ENCODE peak calls at places on chromosomes 12 and 14, in nine cellular contexts. L, C, Y, U, Q, F, O, J and R are unnamed samples. For H3K9me3, the result is how much of the 10 kb centered on the place peaks cover.

GRCh38 chr14:52354257-52354656 is 40.1 kb downstream of the PTGER2 start:
- DNase-seq in U (no peak), L (no peak), F (no peak), J (no peak), Q (no peak), Y (no peak), C (no peak), O (no peak), R (no peak)

GRCh38 chr12:25518512-25518911 is 34.6 kb downstream of the LMNTD1 start:
- DNase-seq in F (no peak), J (no peak), L (no peak), O (no peak), Y (no peak), U (peak), Q (no peak), C (no peak), R (no peak)

GRCh38 chr14:73610692-73611091 is 1.6 kb upstream of the ACOT6 start:
- DNase-seq in U (peak), C (no peak), O (peak), Y (no peak), F (no peak), J (no peak), Q (no peak), L (no peak), R (no peak)

GRCh38 chr12:15602051-15602672 is 187.0 kb downstream of the EPS8 start:
- DNase-seq in O (no peak), F (no peak), L (no peak), J (no peak), Y (no peak), C (no peak), Q (no peak), U (peak), R (no peak)

GRCh38 chr14:100582496-100583165 is 4.6 kb downstream of the BEGAIN start:
- DNase-seq in C (no peak), L (no peak), O (no peak), F (no peak), U (no peak), Y (no peak), J (no peak), Q (no peak), R (peak)

GRCh38 chr12:102528111-102528510 is 47.7 kb upstream of the IGF1 start:
- DNase-seq in U (peak), F (no peak), C (no peak), L (no peak), Y (no peak), Q (no peak), J (no peak), O (no peak), R (no peak)

GRCh38 chr14:33676135-33676566 is 274.7 kb downstream of the EGLN3 start:
- DNase-seq in J (peak), U (no peak), Q (peak), O (peak), L (peak), Y (peak), C (no peak), F (no peak), R (peak)

GRCh38 chr12:110135012-110135411 is 10.9 kb downstream of the IFT81 start:
- DNase-seq in L (peak), Q (no peak), Y (no peak), F (peak), C (no peak), O (no peak), J (no peak), U (peak), R (no peak)

GRCh38 chr14:68306934-68307758 is 485.7 kb downstream of the ZFP36L1 start:
- DNase-seq in L (no peak), F (no peak), J (no peak), C (peak), Q (peak), U (peak), Y (peak), O (no peak), R (no peak)

GRCh38 chr12:45435945-45436710 is 220.2 kb downstream of the ANO6 start:
- DNase-seq in L (no peak), F (no peak), U (no peak), Q (peak), C (no peak), O (no peak), Y (no peak), J (no peak), R (no peak)

GRCh38 chr14:66240112-66240511 is 246.1 kb upstream of the CCDC196 start:
- DNase-seq in Q (no peak), U (no peak), Y (no peak), O (no peak), C (no peak), L (no peak), F (no peak), J (no peak), R (no peak)

GRCh38 chr12:113422030-113422900 is at the start of gene SDSL:
- DNase-seq in J (peak), U (peak), Y (peak), L (peak), Q (peak), O (peak), F (peak), C (peak), R (peak)
- TF ChIP-seq POLR2A in J (no peak), U (no peak), Y (peak), L (peak), Q (peak), O (no peak), F (no peak), C (no peak), R (no peak)

DNA sequence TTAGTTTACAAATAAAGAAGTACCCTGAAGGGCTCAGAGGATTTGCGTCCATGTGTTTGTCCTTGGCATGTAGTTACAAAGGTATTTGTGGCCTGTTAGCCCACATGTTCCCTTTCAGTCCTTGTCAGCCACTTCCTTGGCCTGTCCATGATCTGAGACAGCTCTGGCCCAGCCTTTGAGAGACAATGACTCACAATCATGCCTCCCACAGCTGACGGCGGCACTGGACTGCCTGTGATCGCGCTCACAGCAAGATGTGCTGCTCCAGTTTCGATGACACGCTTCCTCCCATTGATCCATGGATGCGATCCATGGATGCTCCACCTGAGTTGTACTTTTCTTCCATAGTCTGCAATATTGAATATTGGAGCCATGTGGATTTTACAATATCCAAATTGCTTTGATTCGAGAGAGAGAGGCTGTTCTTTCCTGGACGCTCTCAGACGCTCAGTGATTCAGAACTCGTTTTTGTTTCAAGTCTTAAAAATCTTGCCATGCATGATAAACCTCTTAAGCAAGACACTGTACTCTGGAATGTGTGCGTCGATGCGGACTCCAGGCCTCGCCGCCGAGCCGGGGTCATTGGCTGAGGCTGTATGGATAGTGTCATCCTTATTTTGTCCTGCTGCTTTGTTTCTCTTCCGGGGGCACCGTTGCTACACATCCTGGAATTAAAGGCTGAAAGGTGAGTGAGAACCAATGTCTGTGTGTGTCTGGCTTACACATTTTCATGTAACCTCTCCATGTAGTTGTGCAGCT is 220.1 kb downstream of the GLT1D1 start:
- DNase-seq in O (no peak), L (no peak), C (no peak), J (no peak), F (no peak), Y (no peak), Q (no peak), U (no peak), R (no peak)
- H3K9me3 ChIP-seq in O (under half), L (under half), C (under half), J (under half), F (under half), Y (under half), Q (under half), U (under half), R (under half)

GRCh38 chr12:42235426-42235825 is 2.6 kb downstream of the YAF2 start:
- DNase-seq in J (peak), L (no peak), Q (peak), Y (no peak), C (no peak), U (no peak), O (peak), F (no peak), R (no peak)

GRCh38 chr12:42237853-42238239 is 202 bp downstream of the YAF2 start:
- DNase-seq in U (no peak), L (no peak), C (no peak), Y (no peak), F (no peak), J (no peak), O (no peak), Q (no peak), R (no peak)

GRCh38 chr12:42238240-42239140 is at the start of gene YAF2:
- DNase-seq in F (peak), C (peak), L (peak), Q (peak), Y (peak), O (peak), U (peak), J (peak), R (peak)

GRCh38 chr12:42236017-42236416 is 2.0 kb downstream of the YAF2 start:
- DNase-seq in J (no peak), F (no peak), Q (no peak), O (no peak), L (no peak), U (no peak), C (no peak), Y (no peak), R (no peak)

DNA sequence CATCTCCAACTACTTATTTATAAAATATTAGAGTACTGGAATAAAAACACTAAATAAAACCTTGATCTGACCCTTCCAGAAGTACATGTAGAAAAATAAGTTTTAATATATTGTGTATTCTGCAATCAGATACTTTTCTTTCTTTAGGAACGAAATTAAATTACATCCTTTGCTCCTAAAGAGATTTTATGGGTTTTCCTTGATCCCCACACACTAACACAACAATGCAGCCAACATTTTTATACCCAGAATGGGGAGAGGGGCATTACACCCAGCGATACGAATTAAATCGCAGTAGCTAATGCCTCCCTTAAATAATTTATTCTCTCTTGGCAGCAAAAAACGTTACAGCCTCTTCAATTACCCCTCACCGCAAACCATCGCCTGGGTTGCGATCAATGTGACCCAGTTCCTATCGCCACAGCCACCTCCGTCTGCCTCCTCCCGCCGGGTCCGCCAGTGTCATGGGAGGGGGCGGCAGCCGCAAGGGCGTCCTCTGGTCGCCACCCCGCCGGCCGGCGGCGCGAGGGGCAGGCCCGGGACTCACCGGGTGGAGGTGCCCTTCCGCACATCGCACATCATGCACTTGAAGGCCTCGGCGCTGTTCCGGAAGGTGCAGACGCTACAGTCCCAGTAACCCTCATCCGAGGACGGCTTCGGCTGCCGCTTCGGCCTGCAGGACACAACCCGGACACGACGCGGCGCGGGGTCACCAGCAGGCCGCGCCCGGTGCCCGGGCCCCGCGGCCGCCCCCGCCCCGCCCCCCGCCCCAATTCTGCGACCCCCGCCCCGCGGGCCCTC is 796 bp downstream of the YAF2 start:
- DNase-seq in C (peak), L (peak), F (peak), Y (peak), Q (peak), J (peak), U (peak), O (peak), R (peak)
- TF ChIP-seq POLR2A in C (no peak), L (peak), F (peak), Y (peak), Q (peak), J (no peak), U (no peak), O (no peak), R (no peak)

GRCh38 chr12:132918680-132919079 is 31.3 kb upstream of the CHFR start:
- DNase-seq in Q (no peak), F (no peak), U (no peak), L (no peak), C (no peak), O (no peak), J (no peak), Y (no peak), R (no peak)
- H3K9me3 ChIP-seq in Q (under half), F (under half), U (half or more), L (half or more), C (half or more), O (under half), J (half or more), Y (half or more), R (under half)

GRCh38 chr12:26832817-26833691 is at the start of gene ITPR2:
- DNase-seq in J (peak), Y (peak), U (peak), C (peak), L (peak), F (peak), Q (peak), O (peak), R (peak)
- TF ChIP-seq POLR2A in J (no peak), Y (peak), U (peak), C (peak), L (peak), F (peak), Q (peak), O (peak), R (peak)